ENCODE peak calls at places on chromosomes 4 and X, in four cellular contexts. V, W, G and S are unnamed samples.

GRCh38 chr4:110681381-110681780 is 58.5 kb upstream of the PITX2 start:
- DNase-seq in V (no peak), W (no peak), G (no peak), S (no peak)

GRCh38 chr4:16418814-16419213 is 192.5 kb upstream of the TAPT1 start:
- DNase-seq in V (no peak), W (no peak), G (no peak), S (peak; percentile 60)

GRCh38 chr4:15110120-15110571 is 107.9 kb downstream of the CPEB2 start:
- DNase-seq in V (no peak), W (no peak), G (no peak), S (no peak)

GRCh38 chr4:82560853-82561744 is 689 bp downstream of the TMEM150C start:
- DNase-seq in V (no peak), W (no peak), G (peak; percentile 43), S (peak; percentile 2)

GRCh38 chr4:141078871-141079270 is 54.4 kb downstream of the RNF150 start:
- DNase-seq in V (no peak), W (no peak), G (no peak), S (no peak)

GRCh38 chrX:9940397-9940796 is 26.8 kb upstream of the CLDN34 start:
- DNase-seq in V (no peak), W (no peak), G (peak; percentile 31), S (no peak)

GRCh38 chr4:13881880-13882279 is 254.4 kb upstream of the BOD1L1 start:
- DNase-seq in V (no peak), W (no peak), G (no peak), S (no peak)

GRCh38 chr4:63308702-63309101 is 1100.5 kb downstream of the TECRL start:
- DNase-seq in V (no peak), W (no peak), G (no peak), S (no peak)

GRCh38 chr4:15720846-15721245 is 18.0 kb downstream of the BST1 start:
- DNase-seq in V (no peak), W (no peak), G (no peak), S (no peak)

GRCh38 chr4:79442422-79442821 is 34.4 kb upstream of the GK2 start:
- DNase-seq in V (no peak), W (no peak), G (no peak), S (no peak)

GRCh38 chrX:101219840-101220191 is 230 bp downstream of the DRP2 start:
- DNase-seq in V (no peak), W (no peak), G (no peak), S (no peak)

GRCh38 chr4:187227907-187228699 is 504.4 kb upstream of the FAT1 start:
- DNase-seq in V (no peak), W (no peak), G (no peak), S (no peak)

GRCh38 chr4:8688041-8688907 is 95.7 kb downstream of the CPZ start:
- DNase-seq in V (no peak), W (peak; percentile 29), G (peak; percentile 49), S (peak; percentile 8)

GRCh38 chr4:44121210-44121609 is 327.4 kb downstream of the KCTD8 start:
- DNase-seq in V (no peak), W (no peak), G (no peak), S (no peak)

GRCh38 chr4:134018845-134019244 is 182.7 kb downstream of the PABPC4L start:
- DNase-seq in V (no peak), W (no peak), G (no peak), S (no peak)

GRCh38 chrX:101655540-101655939 is 4.1 kb downstream of the ARMCX2 start:
- DNase-seq in V (no peak), W (no peak), G (no peak), S (no peak)

GRCh38 chr4:182653596-182653995 is 263.6 kb downstream of the DCTD start:
- DNase-seq in V (no peak), W (no peak), G (no peak), S (no peak)

GRCh38 chr4:1872918-1873269 is 1.7 kb downstream of the NSD2 start:
- DNase-seq in V (no peak), W (peak; percentile 39), G (peak; percentile 65), S (no peak)

GRCh38 chr4:57426779-57427395 is 316.7 kb upstream of the IGFBP7 start:
- DNase-seq in V (peak; percentile 12), W (peak; percentile 60), G (peak; percentile 73), S (peak; percentile 64)

GRCh38 chr4:137623013-137623412 is 90.7 kb upstream of the PCDH18 start:
- DNase-seq in V (no peak), W (no peak), G (no peak), S (no peak)

GRCh38 chr4:2648159-2648814 is 107.8 kb downstream of the TNIP2 start:
- DNase-seq in V (no peak), W (no peak), G (no peak), S (no peak)

GRCh38 chr4:188455353-188455752 is 316.1 kb downstream of the TRIML1 start:
- DNase-seq in V (no peak), W (no peak), G (no peak), S (no peak)

GRCh38 chr4:52889778-52890400 is 27.8 kb downstream of the RASL11B start:
- DNase-seq in V (no peak), W (no peak), G (no peak), S (no peak)